ENCODE peak calls at places on chromosome 2, in five cellular contexts. G, L, K, U and H are unnamed samples. For H3K4me1, the result is how much of the 10 kb centered on the place peaks cover.

GRCh38 chr2:231601356-231602229 is 8.9 kb downstream of the TEX44 start:
- DNase-seq in G (peak), L (peak), K (peak), U (peak), H (peak)

GRCh38 chr2:10407841-10408648 is 40.1 kb downstream of the ODC1 start:
- DNase-seq in G (peak), L (peak), K (peak), U (no peak), H (no peak)

GRCh38 chr2:11040992-11041391 is 114.3 kb upstream of the SLC66A3 start:
- DNase-seq in G (no peak), L (no peak), K (no peak), U (peak), H (no peak)

GRCh38 chr2:191152841-191153240 is 2.0 kb upstream of the STAT4 start:
- DNase-seq in G (no peak), L (no peak), K (no peak), U (no peak), H (no peak)

GRCh38 chr2:39281391-39281790 is 37.6 kb upstream of the CDKL4 start:
- DNase-seq in G (no peak), L (no peak), K (no peak), U (no peak), H (no peak)

GRCh38 chr2:85455552-85456090 is 37.1 kb downstream of the SH2D6 start:
- DNase-seq in G (no peak), L (no peak), K (no peak), U (no peak), H (no peak)

GRCh38 chr2:230230087-230230486 is 4.6 kb downstream of the SP140 start:
- DNase-seq in G (no peak), L (no peak), K (no peak), U (no peak), H (peak)

GRCh38 chr2:106363788-106364187 is 104.4 kb downstream of the RGPD3 start:
- DNase-seq in G (no peak), L (no peak), K (no peak), U (no peak), H (no peak)

GRCh38 chr2:88852753-88853402 is 161.4 kb downstream of the RPIA start:
- DNase-seq in G (peak), L (no peak), K (no peak), U (no peak), H (no peak)

GRCh38 chr2:181268174-181268867 is 188.9 kb upstream of the ITGA4 start:
- DNase-seq in G (no peak), L (no peak), K (no peak), U (no peak), H (no peak)

GRCh38 chr2:17043173-17043572 is 377.5 kb upstream of the CYRIA start:
- DNase-seq in G (no peak), L (no peak), K (no peak), U (no peak), H (no peak)

GRCh38 chr2:153890572-153890971 is 18.9 kb downstream of the GALNT13 start:
- DNase-seq in G (no peak), L (no peak), K (no peak), U (peak), H (no peak)

GRCh38 chr2:73218298-73218697 is 4.3 kb downstream of the SMYD5 start:
- DNase-seq in G (no peak), L (no peak), K (no peak), U (no peak), H (no peak)

GRCh38 chr2:185291035-185291647 is 447.5 kb upstream of the FSIP2 start:
- DNase-seq in G (peak), L (peak), K (peak), U (peak), H (no peak)

GRCh38 chr2:18132697-18133096 is 254.2 kb downstream of the KCNS3 start:
- DNase-seq in G (no peak), L (no peak), K (no peak), U (no peak), H (no peak)

GRCh38 chr2:168136392-168136977 is 110.9 kb downstream of the STK39 start:
- DNase-seq in G (peak), L (no peak), K (no peak), U (no peak), H (no peak)

GRCh38 chr2:69177785-69178636 is 165.0 kb downstream of the ANTXR1 start:
- DNase-seq in G (peak), L (peak), K (peak), U (peak), H (peak)

GRCh38 chr2:137050949-137051348 is 285.6 kb downstream of the THSD7B start:
- DNase-seq in G (peak), L (no peak), K (no peak), U (no peak), H (no peak)

GRCh38 chr2:101883860-101884259 is 107.9 kb upstream of the IL1R2 start:
- DNase-seq in G (peak), L (no peak), K (no peak), U (no peak), H (no peak)

GRCh38 chr2:88281302-88282217 is 111.4 kb downstream of the THNSL2 start:
- DNase-seq in G (no peak), L (peak), K (no peak), U (no peak), H (no peak)

GRCh38 chr2:238914648-238915015 is 66.7 kb downstream of the TWIST2 start:
- DNase-seq in G (no peak), L (no peak), K (no peak), U (no peak), H (peak)

GRCh38 chr2:205273148-205273547 is 409.2 kb upstream of the NRP2 start:
- DNase-seq in G (no peak), L (no peak), K (no peak), U (no peak), H (no peak)

GRCh38 chr2:70104231-70105111 is 17.2 kb downstream of the PCBP1 start:
- DNase-seq in G (no peak), L (no peak), K (peak), U (no peak), H (peak)

GRCh38 chr2:232884001-232884421 is 13.9 kb downstream of the SNORC start:
- DNase-seq in G (no peak), L (no peak), K (no peak), U (no peak), H (no peak)

GRCh38 chr2:33532146-33532545 is 55.7 kb downstream of the RASGRP3 start:
- DNase-seq in G (no peak), L (no peak), K (no peak), U (no peak), H (no peak)

GRCh38 chr2:193303464-193303863 is 1108.7 kb upstream of the TMEFF2 start:
- DNase-seq in G (no peak), L (no peak), K (no peak), U (no peak), H (no peak)

GRCh38 chr2:150138587-150138986 is 348.9 kb downstream of the RND3 start:
- DNase-seq in G (no peak), L (no peak), K (no peak), U (no peak), H (no peak)

GRCh38 chr2:227035678-227036077 is 128.3 kb downstream of the COL4A4 start:
- DNase-seq in G (no peak), L (no peak), K (no peak), U (no peak), H (no peak)

GRCh38 chr2:216504376-216504762 is 5.7 kb downstream of the RPL37A start:
- DNase-seq in G (no peak), L (no peak), K (no peak), U (no peak), H (no peak)

GRCh38 chr2:72325592-72326422 is 178.1 kb upstream of the CYP26B1 start:
- DNase-seq in G (peak), L (no peak), K (peak), U (peak), H (no peak)

GRCh38 chr2:98665638-98666037 is 57.2 kb downstream of the UNC50 start:
- DNase-seq in G (no peak), L (no peak), K (no peak), U (no peak), H (no peak)

GRCh38 chr2:14925471-14925870 is 293.0 kb downstream of the LRATD1 start:
- DNase-seq in G (no peak), L (no peak), K (no peak), U (no peak), H (no peak)

GRCh38 chr2:2763998-2764355 is 432.9 kb upstream of the MYT1L start:
- DNase-seq in G (no peak), L (no peak), K (no peak), U (no peak), H (no peak)
- TF ChIP-seq EP300 in G (no peak), L (no peak), K (no peak), U (no peak), H (no peak)

GRCh38 chr2:163708265-163708664 is 27.5 kb downstream of the FIGN start:
- DNase-seq in G (no peak), L (no peak), K (no peak), U (no peak), H (no peak)
- H3K4me1 ChIP-seq in G (under half), L (under half), K (under half), U (under half), H (under half)

GRCh38 chr2:8193686-8194615 is 487.9 kb upstream of the ID2 start:
- DNase-seq in G (no peak), L (no peak), K (no peak), U (peak), H (peak)
- TF ChIP-seq EP300 in G (no peak), L (no peak), K (no peak), U (peak), H (no peak)

GRCh38 chr2:236083934-236084333 is 84.3 kb downstream of the GBX2 start:
- DNase-seq in G (no peak), L (no peak), K (no peak), U (no peak), H (no peak)

GRCh38 chr2:236086403-236086970 is 81.7 kb downstream of the GBX2 start:
- DNase-seq in G (no peak), L (no peak), K (no peak), U (no peak), H (no peak)

GRCh38 chr2:236086971-236087465 is 81.2 kb downstream of the GBX2 start:
- DNase-seq in G (no peak), L (no peak), K (no peak), U (peak), H (no peak)

GRCh38 chr2:236085647-236086046 is 82.5 kb downstream of the GBX2 start:
- DNase-seq in G (no peak), L (no peak), K (no peak), U (no peak), H (no peak)

DNA sequence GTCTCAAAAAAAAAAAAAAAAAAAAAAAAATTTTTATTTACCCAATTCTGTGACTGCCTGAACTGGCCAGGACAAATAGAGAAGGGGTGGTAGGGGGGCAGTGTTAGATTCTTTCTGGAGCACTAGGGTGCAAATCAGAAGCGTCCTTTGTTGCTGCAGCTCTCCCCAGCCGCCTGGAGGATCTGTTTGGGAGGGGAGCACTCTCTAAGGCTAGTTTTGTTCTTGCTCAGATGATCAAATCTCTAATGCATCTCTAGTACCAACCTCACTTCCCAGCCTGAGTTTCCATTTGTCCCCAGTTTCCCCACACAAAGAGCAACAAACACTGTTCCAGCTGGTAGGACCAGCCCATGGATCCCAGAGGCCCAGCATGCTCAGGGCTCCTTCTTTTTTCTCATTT is 83.0 kb downstream of the GBX2 start:
- DNase-seq in G (no peak), L (no peak), K (no peak), U (no peak), H (no peak)
- H3K4me1 ChIP-seq in G (under half), L (under half), K (under half), U (under half), H (under half)

DNA sequence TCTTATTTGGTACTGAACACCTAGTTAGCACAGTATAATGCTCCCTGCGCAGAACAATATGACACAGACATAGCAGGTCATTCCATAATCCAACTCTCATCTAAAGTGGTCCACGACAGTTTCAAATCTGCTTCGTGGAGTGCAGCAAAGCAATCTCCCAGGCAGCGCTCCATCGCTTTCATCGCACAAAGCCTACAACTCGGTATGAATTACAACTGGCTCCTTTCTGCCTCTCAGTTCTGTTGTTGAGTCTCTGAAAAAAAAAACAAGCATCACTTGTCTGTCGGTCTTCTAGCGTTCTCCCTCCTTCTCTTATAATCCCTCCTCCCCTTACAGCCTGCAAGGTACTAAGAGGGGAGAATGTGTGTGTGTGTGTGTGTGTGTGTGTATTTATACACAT is 123.5 kb downstream of the FIGN start:
- DNase-seq in G (no peak), L (no peak), K (no peak), U (no peak), H (no peak)
- TF ChIP-seq EP300 in G (no peak), L (no peak), K (no peak), U (no peak), H (no peak)

GRCh38 chr2:218286570-218287459 is 5.5 kb downstream of the TMBIM1 start:
- DNase-seq in G (peak), L (peak), K (peak), U (peak), H (no peak)

GRCh38 chr2:218285604-218286003 is 6.7 kb downstream of the TMBIM1 start:
- DNase-seq in G (no peak), L (no peak), K (peak), U (no peak), H (no peak)

GRCh38 chr2:218281449-218281848 is 10.9 kb downstream of the TMBIM1 start:
- DNase-seq in G (no peak), L (no peak), K (peak), U (no peak), H (peak)

GRCh38 chr2:218282173-218282991 is 9.9 kb downstream of the TMBIM1 start:
- DNase-seq in G (no peak), L (no peak), K (peak), U (no peak), H (peak)

DNA sequence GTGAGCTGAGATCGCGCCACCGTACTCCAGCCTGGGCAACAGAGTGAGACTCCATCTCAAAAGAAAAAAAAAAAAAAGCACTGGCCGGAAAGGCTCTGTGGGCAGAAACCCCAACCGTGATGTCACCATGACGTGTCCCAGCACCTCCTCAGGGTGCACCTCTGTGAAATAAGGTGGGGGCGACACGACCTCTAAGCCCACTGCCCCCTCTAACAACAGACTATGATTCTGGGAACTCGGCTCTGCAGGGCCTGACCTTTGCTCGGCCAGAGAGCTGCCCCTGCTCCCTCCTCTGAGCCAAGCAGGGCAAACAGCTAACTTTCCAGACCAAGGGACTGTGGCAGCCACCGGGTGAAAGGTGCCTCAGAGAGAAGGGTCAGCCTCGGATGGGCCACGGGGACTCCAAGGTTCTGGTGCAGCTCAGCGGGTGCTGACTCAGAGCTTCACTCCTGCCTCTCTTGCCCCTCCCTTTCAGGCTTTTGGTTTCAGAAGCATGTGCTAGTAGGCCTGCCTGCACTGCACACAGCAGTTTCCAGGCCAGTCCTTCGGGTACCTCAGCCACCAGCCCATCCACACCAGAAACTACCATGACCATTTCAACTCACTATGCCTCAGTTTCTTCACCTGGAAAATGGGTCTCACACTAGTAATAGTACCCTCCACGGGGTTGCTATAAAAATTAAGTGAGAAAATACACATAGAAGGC is 8.0 kb downstream of the TMBIM1 start:
- DNase-seq in G (no peak), L (no peak), K (peak), U (no peak), H (no peak)
- H3K4me1 ChIP-seq in G (under half), L (half or more), K (half or more), U (under half), H (half or more)